ENCODE peak calls at places on chromosomes 4 and X, in ten cellular contexts. O is aorta; Z is mucosa of descending colon; C is ACHN; L is EL; U is stimulated activated CD8-positive, alpha-beta memory T cell treated with anti-CD3 and anti-CD28 coated beads, Interleukin-2, amount 100 ng/mL, for 1 hour; J is iris pigment epithelial cell; I is stimulated activated CD4-positive, alpha-beta T cell treated with anti-CD3 and anti-CD28 coated beads, Interleukin-2, amount 100 ng/mL, for 48 hours; F is neural crest cell; V is H9. K is an unnamed sample.

GRCh38 chr4:43379001-43379400 is 486.5 kb downstream of the GRXCR1 start:
- DNase-seq in O (no peak), Z (no peak), C (no peak), L (no peak), U (no peak), J (no peak), I (no peak), F (no peak), V (no peak), K (no peak)

GRCh38 chr4:185261971-185262370 is 52.6 kb downstream of the SNX25 start:
- DNase-seq in O (no peak), Z (no peak), C (no peak), L (no peak), U (no peak), J (peak; percentile 49), I (no peak), F (no peak), V (no peak), K (no peak)

GRCh38 chr4:114052227-114052626 is 72.8 kb upstream of the ARSJ start:
- DNase-seq in O (no peak), Z (peak; percentile 28), C (no peak), L (no peak), U (no peak), J (no peak), I (no peak), F (no peak), V (no peak), K (no peak)

GRCh38 chr4:184473515-184474260 is 662 bp downstream of the IRF2 start:
- DNase-seq in O (peak; percentile 59), Z (peak; percentile 60), C (peak; percentile 29), L (peak; percentile 34), U (no peak), J (peak; percentile 45), I (peak; percentile 25), F (peak; percentile 35), V (no peak), K (no peak)

GRCh38 chr4:5037553-5038551 is 13.4 kb upstream of the STK32B start:
- DNase-seq in O (no peak), Z (peak; percentile 21), C (peak; percentile 95), L (peak; percentile 99), U (no peak), J (peak; percentile 98), I (no peak), F (no peak), V (no peak), K (peak; percentile 90)

GRCh38 chr4:51965862-51966261 is 54.3 kb downstream of the LRRC66 start:
- DNase-seq in O (no peak), Z (no peak), C (no peak), L (no peak), U (no peak), J (no peak), I (no peak), F (no peak), V (no peak), K (no peak)

GRCh38 chr4:83556836-83557235 is 20.9 kb downstream of the GPAT3 start:
- DNase-seq in O (no peak), Z (no peak), C (no peak), L (no peak), U (no peak), J (no peak), I (no peak), F (no peak), V (no peak), K (no peak)

GRCh38 chr4:53601251-53601764 is 10.0 kb upstream of the LNX1 start:
- DNase-seq in O (no peak), Z (peak; percentile 33), C (peak; percentile 7), L (peak; percentile 25), U (no peak), J (no peak), I (no peak), F (peak; percentile 9), V (peak; percentile 79), K (no peak)

GRCh38 chr4:113434247-113434587 is 327.3 kb downstream of the CAMK2D start:
- DNase-seq in O (no peak), Z (no peak), C (peak; percentile 41), L (peak; percentile 66), U (no peak), J (peak; percentile 49), I (no peak), F (no peak), V (no peak), K (no peak)

GRCh38 chr4:10135252-10135651 is 18.7 kb upstream of the WDR1 start:
- DNase-seq in O (no peak), Z (no peak), C (no peak), L (no peak), U (no peak), J (no peak), I (no peak), F (no peak), V (no peak), K (no peak)

GRCh38 chr4:161704040-161704439 is 459.8 kb downstream of the FSTL5 start:
- DNase-seq in O (no peak), Z (no peak), C (no peak), L (no peak), U (no peak), J (no peak), I (no peak), F (no peak), V (no peak), K (no peak)

GRCh38 chr4:58566260-58566659 is 1456.1 kb upstream of the IGFBP7 start:
- DNase-seq in O (no peak), Z (no peak), C (no peak), L (no peak), U (no peak), J (no peak), I (no peak), F (no peak), V (no peak), K (no peak)

GRCh38 chr4:35934370-35934981 is 309.8 kb downstream of the ARAP2 start:
- DNase-seq in O (no peak), Z (no peak), C (peak; percentile 38), L (peak; percentile 2), U (no peak), J (peak; percentile 23), I (no peak), F (no peak), V (no peak), K (no peak)

GRCh38 chr4:145012841-145013240 is 85.2 kb downstream of the ANAPC10 start:
- DNase-seq in O (no peak), Z (no peak), C (no peak), L (peak; percentile 41), U (no peak), J (peak; percentile 77), I (no peak), F (no peak), V (no peak), K (no peak)

GRCh38 chr4:151651496-151651895 is 109.3 kb downstream of the GATB start:
- DNase-seq in O (no peak), Z (no peak), C (no peak), L (no peak), U (no peak), J (no peak), I (no peak), F (no peak), V (no peak), K (no peak)

GRCh38 chr4:86959588-86960500 is 25.0 kb downstream of the AFF1 start:
- DNase-seq in O (no peak), Z (no peak), C (no peak), L (no peak), U (no peak), J (no peak), I (no peak), F (no peak), V (peak; percentile 83), K (no peak)

GRCh38 chr4:84826681-84827080 is 139.8 kb downstream of the WDFY3 start:
- DNase-seq in O (no peak), Z (no peak), C (no peak), L (no peak), U (no peak), J (no peak), I (no peak), F (no peak), V (no peak), K (no peak)

GRCh38 chr4:169914871-169915270 is 111.3 kb downstream of the MFAP3L start:
- DNase-seq in O (no peak), Z (no peak), C (no peak), L (no peak), U (no peak), J (no peak), I (no peak), F (no peak), V (no peak), K (no peak)

GRCh38 chr4:76270776-76271175 is 19.3 kb downstream of the FAM47E start:
- DNase-seq in O (no peak), Z (no peak), C (no peak), L (no peak), U (no peak), J (no peak), I (no peak), F (no peak), V (no peak), K (no peak)

GRCh38 chr4:78592104-78592783 is 40.7 kb downstream of the ANXA3 start:
- DNase-seq in O (no peak), Z (peak; percentile 43), C (peak; percentile 30), L (no peak), U (no peak), J (no peak), I (no peak), F (no peak), V (no peak), K (no peak)

GRCh38 chr4:57137261-57137660 is 27.1 kb upstream of the IGFBP7 start:
- DNase-seq in O (no peak), Z (no peak), C (no peak), L (peak; percentile 35), U (no peak), J (peak; percentile 47), I (no peak), F (no peak), V (no peak), K (no peak)

GRCh38 chr4:5926601-5927000 is 33.7 kb upstream of the CRMP1 start:
- DNase-seq in O (no peak), Z (no peak), C (no peak), L (no peak), U (no peak), J (no peak), I (no peak), F (no peak), V (no peak), K (no peak)

GRCh38 chrX:53458082-53458481 is 23.9 kb upstream of the HSD17B10 start:
- DNase-seq in O (no peak), Z (no peak), C (no peak), L (no peak), U (no peak), J (peak; percentile 48), I (no peak), F (no peak), V (no peak), K (no peak)

GRCh38 chr4:159766241-159766640 is 663.4 kb downstream of the RAPGEF2 start:
- DNase-seq in O (no peak), Z (no peak), C (no peak), L (peak; percentile 1), U (no peak), J (no peak), I (no peak), F (no peak), V (no peak), K (no peak)

GRCh38 chr4:151842430-151843079 is 81.7 kb upstream of the GATB start:
- DNase-seq in O (no peak), Z (no peak), C (no peak), L (no peak), U (no peak), J (no peak), I (no peak), F (no peak), V (no peak), K (no peak)

GRCh38 chr4:910366-911091 is 21.6 kb downstream of the GAK start:
- DNase-seq in O (peak; percentile 32), Z (no peak), C (no peak), L (no peak), U (no peak), J (no peak), I (no peak), F (no peak), V (no peak), K (no peak)

GRCh38 chrX:150364347-150365050 is 1.4 kb downstream of the MAMLD1 start:
- DNase-seq in O (peak; percentile 52), Z (peak; percentile 24), C (peak; percentile 11), L (peak; percentile 19), U (no peak), J (peak; percentile 34), I (no peak), F (peak; percentile 26), V (peak; percentile 31), K (no peak)

GRCh38 chr4:158159054-158159717 is 13.6 kb downstream of the GASK1B start:
- DNase-seq in O (no peak), Z (no peak), C (peak; percentile 70), L (peak; percentile 64), U (no peak), J (peak; percentile 89), I (no peak), F (no peak), V (no peak), K (no peak)